ENCODE peak calls at places on chromosomes 11 and 22, in ten cellular contexts. One of them, this sample, is unnamed.

GRCh38 chr11:33620423-33621120 is 80.1 kb downstream of the C11orf91 start:
- DNase-seq in activated T-helper 1 cell treated with Interleukin-2 at 50 U/mL for 16 hours: no peak
- DNase-seq in SJSA1: peak
- DNase-seq in NCI-H1092: no peak
- DNase-seq in heart right ventricle: no peak
- DNase-seq in activated naive CD8-positive, alpha-beta T cell treated with anti-CD3 and anti-CD28 coated beads for 36 hours: no peak
- DNase-seq in amniotic stem cell: peak
- DNase-seq in hepatic stellate cell: peak
- DNase-seq in T-helper 2 cell: no peak
- DNase-seq in psoas muscle: no peak
- DNase-seq in this sample: peak

GRCh38 chr22:23187201-23187600 is 6.9 kb downstream of the BCR start:
- DNase-seq in NCI-H1092: no peak
- DNase-seq in SJSA1: no peak
- DNase-seq in activated T-helper 1 cell treated with Interleukin-2 at 50 U/mL for 16 hours: no peak
- DNase-seq in heart right ventricle: no peak
- DNase-seq in psoas muscle: no peak
- DNase-seq in amniotic stem cell: no peak
- DNase-seq in T-helper 2 cell: no peak
- DNase-seq in hepatic stellate cell: no peak
- DNase-seq in activated naive CD8-positive, alpha-beta T cell treated with anti-CD3 and anti-CD28 coated beads for 36 hours: no peak
- DNase-seq in this sample: no peak

GRCh38 chr22:20567993-20568417 is 60.6 kb downstream of the MED15 start:
- DNase-seq in amniotic stem cell: no peak
- DNase-seq in activated naive CD8-positive, alpha-beta T cell treated with anti-CD3 and anti-CD28 coated beads for 36 hours: no peak
- DNase-seq in SJSA1: peak
- DNase-seq in heart right ventricle: no peak
- DNase-seq in activated T-helper 1 cell treated with Interleukin-2 at 50 U/mL for 16 hours: no peak
- DNase-seq in psoas muscle: peak
- DNase-seq in NCI-H1092: no peak
- DNase-seq in hepatic stellate cell: peak
- DNase-seq in T-helper 2 cell: no peak
- DNase-seq in this sample: no peak

GRCh38 chr11:76935030-76935429 is 74.3 kb downstream of the ACER3 start:
- DNase-seq in amniotic stem cell: no peak
- DNase-seq in activated naive CD8-positive, alpha-beta T cell treated with anti-CD3 and anti-CD28 coated beads for 36 hours: no peak
- DNase-seq in NCI-H1092: no peak
- DNase-seq in T-helper 2 cell: no peak
- DNase-seq in psoas muscle: no peak
- DNase-seq in hepatic stellate cell: no peak
- DNase-seq in activated T-helper 1 cell treated with Interleukin-2 at 50 U/mL for 16 hours: no peak
- DNase-seq in SJSA1: no peak
- DNase-seq in heart right ventricle: no peak
- DNase-seq in this sample: no peak

GRCh38 chr11:30392221-30392784 is 69.4 kb downstream of the ARL14EP start:
- DNase-seq in T-helper 2 cell: no peak
- DNase-seq in NCI-H1092: no peak
- DNase-seq in amniotic stem cell: no peak
- DNase-seq in hepatic stellate cell: no peak
- DNase-seq in activated T-helper 1 cell treated with Interleukin-2 at 50 U/mL for 16 hours: no peak
- DNase-seq in heart right ventricle: peak
- DNase-seq in SJSA1: no peak
- DNase-seq in psoas muscle: no peak
- DNase-seq in activated naive CD8-positive, alpha-beta T cell treated with anti-CD3 and anti-CD28 coated beads for 36 hours: no peak
- DNase-seq in this sample: no peak

GRCh38 chr11:12540075-12540685 is 134.0 kb upstream of the TEAD1 start:
- DNase-seq in NCI-H1092: no peak
- DNase-seq in heart right ventricle: no peak
- DNase-seq in SJSA1: peak
- DNase-seq in T-helper 2 cell: no peak
- DNase-seq in hepatic stellate cell: no peak
- DNase-seq in activated naive CD8-positive, alpha-beta T cell treated with anti-CD3 and anti-CD28 coated beads for 36 hours: no peak
- DNase-seq in psoas muscle: no peak
- DNase-seq in activated T-helper 1 cell treated with Interleukin-2 at 50 U/mL for 16 hours: no peak
- DNase-seq in amniotic stem cell: no peak
- DNase-seq in this sample: no peak

GRCh38 chr11:57069942-57070341 is 81.2 kb downstream of the OR5AK2 start:
- DNase-seq in psoas muscle: no peak
- DNase-seq in SJSA1: no peak
- DNase-seq in NCI-H1092: no peak
- DNase-seq in T-helper 2 cell: no peak
- DNase-seq in heart right ventricle: no peak
- DNase-seq in activated naive CD8-positive, alpha-beta T cell treated with anti-CD3 and anti-CD28 coated beads for 36 hours: no peak
- DNase-seq in hepatic stellate cell: no peak
- DNase-seq in amniotic stem cell: no peak
- DNase-seq in activated T-helper 1 cell treated with Interleukin-2 at 50 U/mL for 16 hours: no peak
- DNase-seq in this sample: no peak

GRCh38 chr11:19683141-19683805 is 29.4 kb upstream of the NAV2 start:
- DNase-seq in activated T-helper 1 cell treated with Interleukin-2 at 50 U/mL for 16 hours: no peak
- DNase-seq in SJSA1: no peak
- DNase-seq in hepatic stellate cell: no peak
- DNase-seq in T-helper 2 cell: no peak
- DNase-seq in NCI-H1092: no peak
- DNase-seq in heart right ventricle: peak
- DNase-seq in amniotic stem cell: no peak
- DNase-seq in activated naive CD8-positive, alpha-beta T cell treated with anti-CD3 and anti-CD28 coated beads for 36 hours: no peak
- DNase-seq in psoas muscle: peak
- DNase-seq in this sample: no peak

GRCh38 chr11:10807629-10808552 is 835 bp downstream of the EIF4G2 start:
- DNase-seq in psoas muscle: peak
- DNase-seq in NCI-H1092: peak
- DNase-seq in amniotic stem cell: no peak
- DNase-seq in T-helper 2 cell: peak
- DNase-seq in SJSA1: peak
- DNase-seq in activated T-helper 1 cell treated with Interleukin-2 at 50 U/mL for 16 hours: peak
- DNase-seq in activated naive CD8-positive, alpha-beta T cell treated with anti-CD3 and anti-CD28 coated beads for 36 hours: peak
- DNase-seq in heart right ventricle: peak
- DNase-seq in hepatic stellate cell: peak
- DNase-seq in this sample: peak